ENCODE peak calls at places on chromosomes 7 and 10, in six cellular contexts. S is central memory CD4-positive, alpha-beta T cell; B is cardiac fibroblast; E is hypothalamus; O is HT-29; J is activated naive CD4-positive, alpha-beta T cell. N is an unnamed sample.

GRCh38 chr10:127928021-127928806 is 21.3 kb downstream of the PTPRE start:
- DNase-seq in B (peak; percentile 72), S (no peak), O (peak; percentile 5), E (no peak), J (no peak), N (no peak)

GRCh38 chr10:78972160-78972946 is 96.4 kb upstream of the ZMIZ1 start:
- DNase-seq in E (peak; percentile 92), J (no peak), B (peak; percentile 81), S (no peak), O (no peak), N (peak; percentile 68)

GRCh38 chr7:40147371-40148246 is 12.8 kb downstream of the SUGCT start:
- DNase-seq in B (no peak), O (no peak), J (no peak), S (no peak), E (no peak), N (no peak)

GRCh38 chr10:11846542-11846941 is 23.4 kb downstream of the PROSER2 start:
- DNase-seq in B (no peak), O (no peak), E (no peak), S (no peak), J (no peak), N (no peak)

GRCh38 chr7:44599222-44599621 is 7.2 kb upstream of the OGDH start:
- DNase-seq in O (no peak), B (no peak), S (no peak), J (no peak), E (no peak), N (no peak)

GRCh38 chr7:151607464-151607867 is 87.8 kb upstream of the RHEB start:
- DNase-seq in B (no peak), O (peak; percentile 80), J (no peak), E (no peak), S (no peak), N (no peak)

GRCh38 chr7:66007232-66007631 is 25.2 kb upstream of the GUSB start:
- DNase-seq in E (no peak), O (no peak), B (no peak), S (no peak), J (no peak), N (no peak)

GRCh38 chr7:148622887-148623585 is 32.5 kb downstream of the C7orf33 start:
- DNase-seq in B (no peak), J (no peak), S (no peak), E (peak; percentile 4), O (no peak), N (no peak)

GRCh38 chr7:158284617-158285382 is 302.8 kb downstream of the PTPRN2 start:
- DNase-seq in B (no peak), O (no peak), J (no peak), S (no peak), E (no peak), N (no peak)

GRCh38 chr7:46830-47140 is 145.6 kb upstream of the FAM20C start:
- DNase-seq in B (no peak), E (no peak), S (no peak), O (no peak), J (no peak), N (peak; percentile 23)

GRCh38 chr10:33233191-33233590 is 101.3 kb downstream of the NRP1 start:
- DNase-seq in S (no peak), J (no peak), O (no peak), B (no peak), E (no peak), N (no peak)

GRCh38 chr7:46603780-46604725 is 683.0 kb upstream of the IGFBP3 start:
- DNase-seq in O (no peak), J (no peak), B (peak; percentile 90), S (no peak), E (no peak), N (peak; percentile 21)

GRCh38 chr7:104816537-104816936 is 197.5 kb upstream of the KMT2E start:
- DNase-seq in B (no peak), E (no peak), S (no peak), O (no peak), J (no peak), N (no peak)

GRCh38 chr10:48523212-48523819 is 81.6 kb downstream of the ARHGAP22 start:
- DNase-seq in O (no peak), S (no peak), J (no peak), B (peak; percentile 96), E (peak; percentile 37), N (no peak)

GRCh38 chr7:119545118-119545517 is 727.9 kb upstream of the KCND2 start:
- DNase-seq in J (no peak), B (peak; percentile 7), E (no peak), O (peak; percentile 56), S (no peak), N (no peak)

GRCh38 chr10:29610876-29611647 is 23.7 kb downstream of the SVIL start:
- DNase-seq in B (no peak), J (no peak), O (no peak), E (no peak), S (no peak), N (no peak)

GRCh38 chr10:22978287-22978686 is 50.4 kb downstream of the ARMC3 start:
- DNase-seq in O (no peak), B (no peak), S (no peak), E (no peak), J (no peak), N (no peak)

GRCh38 chr10:784377-784758 is 94.9 kb upstream of the DIP2C start:
- DNase-seq in O (no peak), B (no peak), J (no peak), S (no peak), E (no peak), N (peak; percentile 42)

GRCh38 chr10:132467464-132468149 is 70.0 kb upstream of the INPP5A start:
- DNase-seq in S (no peak), O (peak; percentile 29), J (no peak), E (no peak), B (no peak), N (no peak)

GRCh38 chr7:19958309-19958896 is 185.0 kb upstream of the TMEM196 start:
- DNase-seq in S (no peak), E (no peak), J (no peak), O (peak; percentile 76), B (peak; percentile 90), N (no peak)

GRCh38 chr10:106175760-106176377 is 988.6 kb downstream of the SORCS1 start:
- DNase-seq in O (peak; percentile 37), B (peak; percentile 56), J (no peak), S (no peak), E (no peak), N (no peak)

GRCh38 chr7:69177941-69178494 is 420.3 kb upstream of the AUTS2 start:
- DNase-seq in S (no peak), J (no peak), O (no peak), E (no peak), B (peak; percentile 2), N (no peak)

GRCh38 chr7:38127216-38128207 is 50.5 kb upstream of the STARD3NL start:
- DNase-seq in E (no peak), S (no peak), O (no peak), J (no peak), B (no peak), N (no peak)

GRCh38 chr10:70592746-70593512 is 9.6 kb downstream of the PRF1 start:
- DNase-seq in O (no peak), E (no peak), S (no peak), B (no peak), J (no peak), N (no peak)

N was measured in pancreas.